ENCODE peak calls at places on chromosome 9, in ten cellular contexts. One of them, this sample, is unnamed.

GRCh38 chr9:129889936-129890717 is 54.9 kb downstream of the USP20 start:
- DNase-seq in HepG2: no peak
- DNase-seq in sigmoid colon: no peak
- DNase-seq in ovary: no peak
- DNase-seq in tibial nerve: no peak
- DNase-seq in GM12878: peak; percentile 31
- DNase-seq in upper lobe of left lung: peak; percentile 54
- DNase-seq in SK-N-SH: no peak
- DNase-seq in A549: no peak
- DNase-seq in stomach: peak; percentile 47
- DNase-seq in this sample: no peak

GRCh38 chr9:38016375-38017120 is 52.5 kb downstream of the SHB start:
- DNase-seq in ovary: no peak
- DNase-seq in SK-N-SH: no peak
- DNase-seq in upper lobe of left lung: no peak
- DNase-seq in stomach: no peak
- DNase-seq in HepG2: no peak
- DNase-seq in A549: no peak
- DNase-seq in tibial nerve: no peak
- DNase-seq in sigmoid colon: no peak
- DNase-seq in GM12878: no peak
- DNase-seq in this sample: no peak

GRCh38 chr9:126638571-126639132 is 24.9 kb downstream of the LMX1B start:
- DNase-seq in HepG2: no peak
- DNase-seq in ovary: no peak
- DNase-seq in stomach: no peak
- DNase-seq in tibial nerve: no peak
- DNase-seq in sigmoid colon: no peak
- DNase-seq in SK-N-SH: peak; percentile 83
- DNase-seq in upper lobe of left lung: no peak
- DNase-seq in A549: no peak
- DNase-seq in GM12878: no peak
- DNase-seq in this sample: no peak

GRCh38 chr9:31799953-31800609 is 584.4 kb upstream of the ACO1 start:
- DNase-seq in A549: no peak
- DNase-seq in HepG2: peak; percentile 24
- DNase-seq in upper lobe of left lung: no peak
- DNase-seq in ovary: no peak
- DNase-seq in stomach: no peak
- DNase-seq in SK-N-SH: no peak
- DNase-seq in GM12878: peak; percentile 4
- DNase-seq in sigmoid colon: no peak
- DNase-seq in tibial nerve: no peak
- DNase-seq in this sample: no peak

GRCh38 chr9:109487247-109487646 is 10.9 kb downstream of the PTPN3 start:
- DNase-seq in A549: no peak
- DNase-seq in GM12878: no peak
- DNase-seq in HepG2: no peak
- DNase-seq in sigmoid colon: no peak
- DNase-seq in upper lobe of left lung: no peak
- DNase-seq in SK-N-SH: no peak
- DNase-seq in ovary: no peak
- DNase-seq in tibial nerve: no peak
- DNase-seq in stomach: no peak
- DNase-seq in this sample: no peak

GRCh38 chr9:94593459-94594345 is at the start of gene FBP2:
- DNase-seq in SK-N-SH: no peak
- DNase-seq in ovary: no peak
- DNase-seq in GM12878: no peak
- DNase-seq in stomach: peak; percentile 80
- DNase-seq in sigmoid colon: no peak
- DNase-seq in HepG2: no peak
- DNase-seq in tibial nerve: no peak
- DNase-seq in upper lobe of left lung: no peak
- DNase-seq in A549: no peak
- DNase-seq in this sample: no peak

GRCh38 chr9:20597862-20598261 is 24.4 kb downstream of the MLLT3 start:
- DNase-seq in upper lobe of left lung: no peak
- DNase-seq in ovary: no peak
- DNase-seq in sigmoid colon: no peak
- DNase-seq in stomach: no peak
- DNase-seq in HepG2: no peak
- DNase-seq in A549: no peak
- DNase-seq in GM12878: no peak
- DNase-seq in tibial nerve: no peak
- DNase-seq in SK-N-SH: no peak
- DNase-seq in this sample: no peak

GRCh38 chr9:109931623-109932022 is 151.6 kb downstream of the PALM2AKAP2 start:
- DNase-seq in SK-N-SH: no peak
- DNase-seq in stomach: no peak
- DNase-seq in ovary: no peak
- DNase-seq in tibial nerve: no peak
- DNase-seq in upper lobe of left lung: no peak
- DNase-seq in HepG2: no peak
- DNase-seq in sigmoid colon: no peak
- DNase-seq in GM12878: no peak
- DNase-seq in A549: no peak
- DNase-seq in this sample: no peak

GRCh38 chr9:127225747-127226646 is 38.6 kb upstream of the GARNL3 start:
- DNase-seq in upper lobe of left lung: no peak
- DNase-seq in SK-N-SH: no peak
- DNase-seq in tibial nerve: no peak
- DNase-seq in stomach: no peak
- DNase-seq in A549: no peak
- DNase-seq in ovary: no peak
- DNase-seq in HepG2: no peak
- DNase-seq in sigmoid colon: no peak
- DNase-seq in GM12878: no peak
- DNase-seq in this sample: no peak

GRCh38 chr9:74696520-74696919 is 191.2 kb downstream of the TRPM6 start:
- DNase-seq in GM12878: no peak
- DNase-seq in tibial nerve: no peak
- DNase-seq in sigmoid colon: no peak
- DNase-seq in ovary: no peak
- DNase-seq in SK-N-SH: no peak
- DNase-seq in upper lobe of left lung: no peak
- DNase-seq in A549: no peak
- DNase-seq in stomach: no peak
- DNase-seq in HepG2: no peak
- DNase-seq in this sample: no peak

GRCh38 chr9:29214702-29215248 is 1641.5 kb upstream of the C9orf72 start:
- DNase-seq in sigmoid colon: no peak
- DNase-seq in GM12878: no peak
- DNase-seq in HepG2: no peak
- DNase-seq in ovary: no peak
- DNase-seq in A549: peak; percentile 6
- DNase-seq in tibial nerve: no peak
- DNase-seq in SK-N-SH: peak; percentile 29
- DNase-seq in stomach: no peak
- DNase-seq in upper lobe of left lung: no peak
- DNase-seq in this sample: no peak

GRCh38 chr9:127661342-127661741 is 45.4 kb upstream of the CFAP157 start:
- DNase-seq in tibial nerve: no peak
- DNase-seq in A549: no peak
- DNase-seq in sigmoid colon: no peak
- DNase-seq in ovary: peak; percentile 66
- DNase-seq in SK-N-SH: peak; percentile 70
- DNase-seq in GM12878: no peak
- DNase-seq in upper lobe of left lung: no peak
- DNase-seq in stomach: no peak
- DNase-seq in HepG2: no peak
- DNase-seq in this sample: no peak

GRCh38 chr9:38276751-38277439 is 115.6 kb upstream of the ALDH1B1 start:
- DNase-seq in stomach: no peak
- DNase-seq in SK-N-SH: no peak
- DNase-seq in GM12878: no peak
- DNase-seq in ovary: no peak
- DNase-seq in sigmoid colon: no peak
- DNase-seq in upper lobe of left lung: no peak
- DNase-seq in tibial nerve: no peak
- DNase-seq in A549: no peak
- DNase-seq in HepG2: no peak
- DNase-seq in this sample: peak; percentile 29

GRCh38 chr9:107034831-107035230 is 171.9 kb downstream of the ZNF462 start:
- DNase-seq in GM12878: peak; percentile 53
- DNase-seq in sigmoid colon: no peak
- DNase-seq in HepG2: no peak
- DNase-seq in SK-N-SH: no peak
- DNase-seq in stomach: no peak
- DNase-seq in upper lobe of left lung: no peak
- DNase-seq in A549: no peak
- DNase-seq in tibial nerve: no peak
- DNase-seq in ovary: no peak
- DNase-seq in this sample: no peak
- TF ChIP-seq EP300 in GM12878: no peak
- TF ChIP-seq EP300 in sigmoid colon: no peak
- TF ChIP-seq EP300 in HepG2: no peak
- TF ChIP-seq EP300 in SK-N-SH: no peak
- TF ChIP-seq EP300 in stomach: no peak
- TF ChIP-seq EP300 in upper lobe of left lung: no peak
- TF ChIP-seq EP300 in A549: no peak
- TF ChIP-seq EP300 in tibial nerve: no peak
- TF ChIP-seq EP300 in ovary: no peak
- TF ChIP-seq EP300 in this sample: no peak

GRCh38 chr9:83976372-83976771 is 3.6 kb downstream of the HNRNPK start:
- DNase-seq in HepG2: no peak
- DNase-seq in tibial nerve: no peak
- DNase-seq in sigmoid colon: no peak
- DNase-seq in ovary: no peak
- DNase-seq in SK-N-SH: no peak
- DNase-seq in A549: no peak
- DNase-seq in stomach: no peak
- DNase-seq in GM12878: no peak
- DNase-seq in upper lobe of left lung: no peak
- DNase-seq in this sample: no peak
- H3K4me1 ChIP-seq in HepG2: peaks cover 52% of the 10 kb centered on the region
- H3K4me1 ChIP-seq in tibial nerve: peaks cover 26% of the 10 kb centered on the region
- H3K4me1 ChIP-seq in sigmoid colon: peaks cover 53% of the 10 kb centered on the region
- H3K4me1 ChIP-seq in ovary: peaks cover 4% of the 10 kb centered on the region
- H3K4me1 ChIP-seq in SK-N-SH: peaks cover 9% of the 10 kb centered on the region
- H3K4me1 ChIP-seq in A549: peaks cover 51% of the 10 kb centered on the region
- H3K4me1 ChIP-seq in stomach: peaks cover 68% of the 10 kb centered on the region
- H3K4me1 ChIP-seq in GM12878: no peaks in the 10 kb centered on the region
- H3K4me1 ChIP-seq in upper lobe of left lung: peaks cover 21% of the 10 kb centered on the region
- H3K4me1 ChIP-seq in this sample: peaks cover 40% of the 10 kb centered on the region

GRCh38 chr9:133352635-133353340 is 3.5 kb downstream of the SURF1 start:
- DNase-seq in tibial nerve: no peak
- DNase-seq in stomach: no peak
- DNase-seq in GM12878: no peak
- DNase-seq in A549: no peak
- DNase-seq in HepG2: no peak
- DNase-seq in ovary: no peak
- DNase-seq in sigmoid colon: no peak
- DNase-seq in upper lobe of left lung: no peak
- DNase-seq in SK-N-SH: no peak
- DNase-seq in this sample: no peak
- TF ChIP-seq EP300 in tibial nerve: no peak
- TF ChIP-seq EP300 in stomach: no peak
- TF ChIP-seq EP300 in GM12878: no peak
- TF ChIP-seq EP300 in A549: no peak
- TF ChIP-seq EP300 in HepG2: no peak
- TF ChIP-seq EP300 in ovary: no peak
- TF ChIP-seq EP300 in sigmoid colon: no peak
- TF ChIP-seq EP300 in upper lobe of left lung: no peak
- TF ChIP-seq EP300 in SK-N-SH: no peak
- TF ChIP-seq EP300 in this sample: no peak

GRCh38 chr9:136687721-136688223 is 515 bp upstream of the AGPAT2 start:
- DNase-seq in A549: no peak
- DNase-seq in ovary: peak; percentile 31
- DNase-seq in GM12878: no peak
- DNase-seq in sigmoid colon: no peak
- DNase-seq in upper lobe of left lung: peak; percentile 76
- DNase-seq in SK-N-SH: no peak
- DNase-seq in stomach: peak; percentile 70
- DNase-seq in HepG2: no peak
- DNase-seq in tibial nerve: no peak
- DNase-seq in this sample: no peak

GRCh38 chr9:136685792-136686533 is 1.3 kb downstream of the AGPAT2 start:
- DNase-seq in SK-N-SH: peak; percentile 67
- DNase-seq in tibial nerve: no peak
- DNase-seq in HepG2: no peak
- DNase-seq in stomach: no peak
- DNase-seq in upper lobe of left lung: peak; percentile 66
- DNase-seq in A549: no peak
- DNase-seq in ovary: no peak
- DNase-seq in GM12878: no peak
- DNase-seq in sigmoid colon: no peak
- DNase-seq in this sample: no peak

GRCh38 chr9:136688274-136689107 is 1.2 kb upstream of the AGPAT2 start:
- DNase-seq in upper lobe of left lung: no peak
- DNase-seq in ovary: no peak
- DNase-seq in tibial nerve: no peak
- DNase-seq in GM12878: no peak
- DNase-seq in SK-N-SH: no peak
- DNase-seq in stomach: no peak
- DNase-seq in sigmoid colon: no peak
- DNase-seq in A549: no peak
- DNase-seq in HepG2: no peak
- DNase-seq in this sample: no peak

GRCh38 chr9:136686534-136686793 is 793 bp downstream of the AGPAT2 start:
- DNase-seq in tibial nerve: no peak
- DNase-seq in sigmoid colon: no peak
- DNase-seq in ovary: no peak
- DNase-seq in stomach: no peak
- DNase-seq in HepG2: no peak
- DNase-seq in A549: no peak
- DNase-seq in SK-N-SH: no peak
- DNase-seq in upper lobe of left lung: no peak
- DNase-seq in GM12878: no peak
- DNase-seq in this sample: no peak

DNA sequence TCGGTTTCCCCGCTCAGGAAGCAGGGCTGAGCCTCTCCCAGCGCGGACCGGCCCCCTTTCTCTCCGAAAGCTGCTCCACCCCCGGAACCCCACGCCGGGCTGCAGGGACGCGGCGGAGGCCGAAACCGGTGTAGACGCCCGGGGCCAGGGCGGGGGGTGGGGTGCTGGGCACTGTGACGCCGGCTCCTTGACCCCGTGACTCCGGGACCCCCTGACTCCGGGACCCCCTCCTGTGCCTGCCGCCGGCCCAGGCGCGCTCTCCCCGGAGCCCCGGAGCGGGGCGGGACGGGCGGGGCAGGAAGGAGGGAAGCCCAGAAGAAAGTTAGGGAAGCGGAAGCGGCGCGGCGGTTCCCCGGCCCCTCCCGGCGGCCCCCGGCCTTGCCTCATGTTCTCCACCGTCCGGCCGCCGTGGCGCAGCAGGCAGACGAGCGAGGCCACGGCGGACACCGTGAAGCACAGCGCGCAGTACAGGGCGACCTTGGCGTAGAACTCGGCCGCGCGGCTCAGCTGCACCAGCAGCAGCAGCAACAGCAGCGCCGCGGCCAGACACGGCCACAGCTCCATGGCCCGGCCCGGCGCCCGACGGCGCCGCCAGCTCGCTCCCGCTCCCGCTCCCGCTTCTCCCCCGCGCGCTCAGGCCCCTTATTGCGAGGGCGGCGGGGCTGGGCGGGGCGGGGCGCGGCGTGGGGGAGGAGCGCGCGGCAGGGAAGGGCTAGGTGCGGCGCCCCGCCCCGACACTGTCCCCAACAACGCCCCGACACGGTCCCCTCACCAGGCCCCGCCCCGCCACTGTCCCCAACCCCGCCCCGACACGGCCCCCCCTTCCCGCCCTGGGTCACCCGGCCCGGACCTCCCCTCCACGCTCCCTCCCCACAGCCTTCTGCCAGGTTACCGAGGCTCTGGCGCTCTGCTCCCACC is at the start of gene AGPAT2:
- DNase-seq in sigmoid colon: peak; percentile 83
- DNase-seq in ovary: peak; percentile 65
- DNase-seq in SK-N-SH: peak; percentile 98
- DNase-seq in HepG2: no peak
- DNase-seq in tibial nerve: peak; percentile 49
- DNase-seq in GM12878: no peak
- DNase-seq in upper lobe of left lung: peak; percentile 94
- DNase-seq in stomach: peak; percentile 90
- DNase-seq in A549: peak; percentile 74
- DNase-seq in this sample: peak; percentile 86
- H3K4me1 ChIP-seq in sigmoid colon: peaks cover 49% of the 10 kb centered on the region
- H3K4me1 ChIP-seq in ovary: no peaks in the 10 kb centered on the region
- H3K4me1 ChIP-seq in SK-N-SH: peaks cover 19% of the 10 kb centered on the region
- H3K4me1 ChIP-seq in HepG2: peaks cover 47% of the 10 kb centered on the region
- H3K4me1 ChIP-seq in tibial nerve: peaks cover 20% of the 10 kb centered on the region
- H3K4me1 ChIP-seq in GM12878: peaks cover 16% of the 10 kb centered on the region
- H3K4me1 ChIP-seq in upper lobe of left lung: peaks cover 41% of the 10 kb centered on the region
- H3K4me1 ChIP-seq in stomach: peaks cover 82% of the 10 kb centered on the region
- H3K4me1 ChIP-seq in A549: peaks cover 34% of the 10 kb centered on the region
- H3K4me1 ChIP-seq in this sample: peaks cover 32% of the 10 kb centered on the region